ENCODE peak calls at places on chromosome 11, in six cellular contexts. V is cardiac fibroblast, B is keratinocyte, K is AG09309, U is B cell, M is GM23338. C is an unnamed sample.
A peak's percentile ranks its signal among the peaks of the same experiment; 100 is the strongest.

GRCh38 chr11:68983816-68984215 is 3.0 kb upstream of the MRGPRD start:
- DNase-seq in V (no peak), B (no peak), K (no peak), U (no peak), M (no peak), C (no peak)

GRCh38 chr11:101436511-101437142 is 147.2 kb downstream of the TRPC6 start:
- DNase-seq in V (peak; percentile 51), B (no peak), K (no peak), U (no peak), M (peak; percentile 91), C (no peak)

GRCh38 chr11:1879941-1880720 is 11.6 kb downstream of the PRR33 start:
- DNase-seq in V (peak; percentile 79), B (no peak), K (no peak), U (peak; percentile 46), M (no peak), C (no peak)

GRCh38 chr11:130163346-130164220 is 4.0 kb downstream of the ST14 start:
- DNase-seq in V (no peak), B (no peak), K (no peak), U (no peak), M (no peak), C (no peak)

GRCh38 chr11:6229911-6230310 is 4.5 kb downstream of the FHIP1B start:
- DNase-seq in V (no peak), B (no peak), K (no peak), U (no peak), M (no peak), C (no peak)

GRCh38 chr11:24747275-24748251 is 250.7 kb downstream of the LUZP2 start:
- DNase-seq in V (no peak), B (no peak), K (no peak), U (no peak), M (no peak), C (no peak)

GRCh38 chr11:118531597-118532084 is 649 bp downstream of the TMEM25 start:
- DNase-seq in V (no peak), B (no peak), K (no peak), U (no peak), M (peak; percentile 36), C (no peak)

GRCh38 chr11:44939673-44940072 is 11.0 kb downstream of the TP53I11 start:
- DNase-seq in V (peak; percentile 42), B (no peak), K (no peak), U (no peak), M (peak; percentile 80), C (no peak)

GRCh38 chr11:39975091-39975490 is 1484.4 kb downstream of the LRRC4C start:
- DNase-seq in V (no peak), B (no peak), K (no peak), U (no peak), M (no peak), C (no peak)

GRCh38 chr11:118241191-118242098 is 10.7 kb downstream of the MPZL3 start:
- DNase-seq in V (peak; percentile 20), B (peak; percentile 35), K (no peak), U (no peak), M (no peak), C (no peak)

GRCh38 chr11:106552694-106553203 is 465.5 kb downstream of the GUCY1A2 start:
- DNase-seq in V (no peak), B (no peak), K (no peak), U (no peak), M (no peak), C (no peak)
- TF ChIP-seq CTCF in V (no peak), B (no peak), K (no peak), U (no peak), M (no peak), C (no peak)

GRCh38 chr11:57667065-57667714 is 724 bp upstream of the ZDHHC5 start:
- DNase-seq in V (peak; percentile 100), B (peak; percentile 92), K (peak; percentile 98), U (peak; percentile 88), M (peak; percentile 99), C (peak; percentile 97)

GRCh38 chr11:57659669-57660068 is 2.1 kb downstream of the CLP1 start:
- DNase-seq in V (no peak), B (no peak), K (no peak), U (no peak), M (no peak), C (no peak)

GRCh38 chr11:57658023-57658361 is 430 bp downstream of the CLP1 start:
- DNase-seq in V (no peak), B (no peak), K (no peak), U (no peak), M (peak; percentile 35), C (no peak)

GRCh38 chr11:57663975-57664374 is 3.9 kb upstream of the ZDHHC5 start:
- DNase-seq in V (no peak), B (no peak), K (no peak), U (no peak), M (no peak), C (no peak)

GRCh38 chr11:57662893-57663292 is 5.0 kb upstream of the ZDHHC5 start:
- DNase-seq in V (no peak), B (no peak), K (no peak), U (no peak), M (peak; percentile 61), C (no peak)
- TF ChIP-seq CTCF in V (no peak), B (peak; percentile 27), K (no peak), U (peak; percentile 40), M (peak; percentile 25), C (peak; percentile 52)

GRCh38 chr11:108788565-108789199 is 123.8 kb downstream of the DDX10 start:
- DNase-seq in V (peak; percentile 70), B (no peak), K (peak; percentile 18), U (no peak), M (peak; percentile 75), C (no peak)
- TF ChIP-seq CTCF in V (peak; percentile 65), B (peak; percentile 37), K (peak; percentile 58), U (no peak), M (peak; percentile 64), C (peak; percentile 69)

GRCh38 chr11:8796926-8797325 is 114.1 kb upstream of the AKIP1 start:
- DNase-seq in V (no peak), B (no peak), K (no peak), U (no peak), M (no peak), C (no peak)

GRCh38 chr11:8792636-8793035 is 110.0 kb downstream of the RPL27A start:
- DNase-seq in V (no peak), B (no peak), K (no peak), U (no peak), M (no peak), C (no peak)

GRCh38 chr11:8794126-8794525 is 111.5 kb downstream of the RPL27A start:
- DNase-seq in V (no peak), B (no peak), K (no peak), U (no peak), M (no peak), C (no peak)

GRCh38 chr11:8793114-8793777 is 110.7 kb downstream of the RPL27A start:
- DNase-seq in V (peak; percentile 54), B (no peak), K (no peak), U (no peak), M (no peak), C (no peak)

DNA sequence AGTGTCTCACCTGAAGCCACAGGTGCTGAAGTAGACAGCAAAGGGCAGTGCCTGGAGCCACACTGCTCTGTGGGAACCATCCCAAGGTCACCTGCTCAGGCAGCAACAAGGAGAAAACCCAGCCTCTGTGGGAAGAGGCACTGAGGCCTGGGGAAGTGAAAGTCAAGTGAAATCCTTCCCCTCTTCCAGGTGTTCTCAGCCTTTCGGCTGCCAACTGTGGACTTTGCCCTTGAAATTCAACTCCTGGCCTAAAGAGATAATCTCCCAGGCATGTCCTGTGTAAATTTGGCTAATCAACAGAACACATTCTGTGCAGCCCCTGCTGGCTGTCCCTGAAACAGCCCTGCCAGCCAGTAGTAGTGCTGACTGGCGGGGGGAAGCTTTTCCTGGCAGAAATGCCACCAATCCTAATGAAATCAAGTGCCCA is 112.1 kb downstream of the RPL27A start:
- DNase-seq in V (no peak), B (no peak), K (no peak), U (no peak), M (peak; percentile 69), C (no peak)
- TF ChIP-seq CTCF in V (peak; percentile 18), B (peak; percentile 40), K (peak; percentile 17), U (no peak), M (peak; percentile 66), C (peak; percentile 46)

DNA sequence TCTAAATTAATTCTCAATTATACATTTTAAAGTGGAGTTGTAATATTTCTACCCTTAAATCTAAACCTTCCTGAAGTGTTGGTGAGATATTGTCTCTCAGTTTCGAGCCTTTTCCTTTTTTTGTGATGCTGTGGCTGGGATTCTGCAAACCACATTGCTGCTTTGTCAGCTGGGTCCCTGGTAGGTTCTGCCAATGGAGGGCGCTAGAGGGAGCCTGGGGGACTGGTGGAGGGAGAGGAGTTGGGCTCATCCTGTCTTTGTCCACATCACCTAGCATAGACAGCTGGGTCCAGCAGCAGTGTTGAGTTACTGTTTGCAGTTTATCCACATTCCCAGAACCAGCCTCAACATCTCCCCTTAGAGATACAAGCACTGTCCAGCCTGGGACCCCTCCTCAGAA is 41.0 kb downstream of the TRAF6 start:
- DNase-seq in V (no peak), B (no peak), K (no peak), U (no peak), M (peak; percentile 93), C (no peak)
- TF ChIP-seq CTCF in V (peak; percentile 68), B (peak; percentile 28), K (peak; percentile 53), U (no peak), M (peak; percentile 96), C (peak; percentile 54)

DNA sequence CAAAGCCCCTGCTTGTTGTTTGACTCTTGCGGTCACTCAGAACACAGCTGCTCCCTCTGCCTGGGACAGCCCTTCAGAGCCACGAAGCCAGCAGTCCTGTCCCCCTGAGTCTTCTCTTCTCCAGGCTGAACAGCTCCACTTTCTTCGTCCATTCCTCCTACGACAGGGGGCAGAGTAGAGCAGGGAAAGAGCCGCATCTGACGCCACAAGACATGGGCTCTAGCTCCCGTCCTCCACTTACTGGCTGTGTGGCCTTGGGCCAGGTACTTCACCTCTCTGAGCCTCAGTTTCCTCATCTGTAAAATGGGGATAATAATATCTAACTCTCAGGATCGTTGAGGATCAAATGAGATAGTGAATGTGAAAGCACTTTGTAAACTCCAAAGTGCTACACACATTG is 29.9 kb downstream of the CHRDL2 start:
- DNase-seq in V (peak; percentile 15), B (no peak), K (no peak), U (no peak), M (peak; percentile 77), C (no peak)
- TF ChIP-seq CTCF in V (peak; percentile 43), B (no peak), K (no peak), U (no peak), M (peak; percentile 52), C (peak; percentile 26)